ENCODE peak calls at places on chromosomes 11 and 22, in six cellular contexts. One of them, this sample, is unnamed.

GRCh38 chr22:37329239-37330140 is 47.2 kb downstream of the CYTH4 start:
- DNase-seq in fibroblast of lung: peak; percentile 50
- DNase-seq in Karpas-422: no peak
- DNase-seq in IMR-90: peak; percentile 31
- DNase-seq in mesenchymal stem cell: peak; percentile 36
- DNase-seq in colonic mucosa: no peak
- DNase-seq in this sample: peak; percentile 75

GRCh38 chr22:38567531-38568245 is 2.3 kb downstream of the DMC1 start:
- DNase-seq in fibroblast of lung: no peak
- DNase-seq in Karpas-422: no peak
- DNase-seq in IMR-90: no peak
- DNase-seq in mesenchymal stem cell: no peak
- DNase-seq in colonic mucosa: no peak
- DNase-seq in this sample: no peak

GRCh38 chr11:35751664-35752061 is 89.1 kb downstream of the TRIM44 start:
- DNase-seq in fibroblast of lung: no peak
- DNase-seq in Karpas-422: peak; percentile 5
- DNase-seq in IMR-90: no peak
- DNase-seq in mesenchymal stem cell: no peak
- DNase-seq in colonic mucosa: no peak
- DNase-seq in this sample: no peak

GRCh38 chr22:31243339-31244043 is 31.4 kb downstream of the LIMK2 start:
- DNase-seq in fibroblast of lung: no peak
- DNase-seq in Karpas-422: no peak
- DNase-seq in IMR-90: no peak
- DNase-seq in mesenchymal stem cell: no peak
- DNase-seq in colonic mucosa: no peak
- DNase-seq in this sample: peak; percentile 43

GRCh38 chr11:32838505-32839274 is 9.0 kb downstream of the PRRG4 start:
- DNase-seq in fibroblast of lung: no peak
- DNase-seq in Karpas-422: no peak
- DNase-seq in IMR-90: no peak
- DNase-seq in mesenchymal stem cell: no peak
- DNase-seq in colonic mucosa: peak; percentile 63
- DNase-seq in this sample: peak; percentile 81

GRCh38 chr22:49276567-49276966 is 551.1 kb downstream of the BRD1 start:
- DNase-seq in fibroblast of lung: no peak
- DNase-seq in Karpas-422: no peak
- DNase-seq in IMR-90: no peak
- DNase-seq in mesenchymal stem cell: no peak
- DNase-seq in colonic mucosa: no peak
- DNase-seq in this sample: no peak

GRCh38 chr22:27919943-27920755 is 1.1 kb upstream of the PITPNB start:
- DNase-seq in fibroblast of lung: peak; percentile 83
- DNase-seq in Karpas-422: no peak
- DNase-seq in IMR-90: peak; percentile 72
- DNase-seq in mesenchymal stem cell: peak; percentile 85
- DNase-seq in colonic mucosa: peak; percentile 36
- DNase-seq in this sample: peak; percentile 9

GRCh38 chr11:122698390-122698789 is 42.9 kb downstream of the UBASH3B start:
- DNase-seq in fibroblast of lung: no peak
- DNase-seq in Karpas-422: peak; percentile 52
- DNase-seq in IMR-90: no peak
- DNase-seq in mesenchymal stem cell: no peak
- DNase-seq in colonic mucosa: no peak
- DNase-seq in this sample: no peak

GRCh38 chr22:23236440-23237139 is 56.3 kb downstream of the BCR start:
- DNase-seq in fibroblast of lung: no peak
- DNase-seq in Karpas-422: no peak
- DNase-seq in IMR-90: no peak
- DNase-seq in mesenchymal stem cell: no peak
- DNase-seq in colonic mucosa: no peak
- DNase-seq in this sample: no peak

GRCh38 chr22:24523873-24524272 is 28.7 kb downstream of the UPB1 start:
- DNase-seq in fibroblast of lung: no peak
- DNase-seq in Karpas-422: no peak
- DNase-seq in IMR-90: peak; percentile 59
- DNase-seq in mesenchymal stem cell: peak; percentile 64
- DNase-seq in colonic mucosa: no peak
- DNase-seq in this sample: no peak

GRCh38 chr11:46675288-46675851 is 25.0 kb downstream of the ARHGAP1 start:
- DNase-seq in fibroblast of lung: peak; percentile 78
- DNase-seq in Karpas-422: no peak
- DNase-seq in IMR-90: peak; percentile 72
- DNase-seq in mesenchymal stem cell: peak; percentile 61
- DNase-seq in colonic mucosa: peak; percentile 73
- DNase-seq in this sample: peak; percentile 72

GRCh38 chr11:89437317-89437716 is 53.9 kb downstream of the NOX4 start:
- DNase-seq in fibroblast of lung: no peak
- DNase-seq in Karpas-422: no peak
- DNase-seq in IMR-90: no peak
- DNase-seq in mesenchymal stem cell: no peak
- DNase-seq in colonic mucosa: no peak
- DNase-seq in this sample: no peak

GRCh38 chr11:41665633-41666032 is 206.2 kb upstream of the LRRC4C start:
- DNase-seq in fibroblast of lung: no peak
- DNase-seq in Karpas-422: no peak
- DNase-seq in IMR-90: no peak
- DNase-seq in mesenchymal stem cell: no peak
- DNase-seq in colonic mucosa: no peak
- DNase-seq in this sample: no peak

GRCh38 chr11:86955674-86956522 is 703 bp upstream of the FZD4 start:
- DNase-seq in fibroblast of lung: peak; percentile 66
- DNase-seq in Karpas-422: peak; percentile 93
- DNase-seq in IMR-90: peak; percentile 61
- DNase-seq in mesenchymal stem cell: peak; percentile 89
- DNase-seq in colonic mucosa: peak; percentile 79
- DNase-seq in this sample: peak; percentile 83

GRCh38 chr11:29319231-29319630 is 697.6 kb downstream of the KCNA4 start:
- DNase-seq in fibroblast of lung: no peak
- DNase-seq in Karpas-422: no peak
- DNase-seq in IMR-90: peak; percentile 62
- DNase-seq in mesenchymal stem cell: no peak
- DNase-seq in colonic mucosa: no peak
- DNase-seq in this sample: no peak

GRCh38 chr22:46612904-46613605 is 7.1 kb upstream of the GRAMD4 start:
- DNase-seq in fibroblast of lung: peak; percentile 23
- DNase-seq in Karpas-422: no peak
- DNase-seq in IMR-90: no peak
- DNase-seq in mesenchymal stem cell: peak; percentile 29
- DNase-seq in colonic mucosa: peak; percentile 69
- DNase-seq in this sample: no peak

GRCh38 chr22:23383491-23384450 is 196.3 kb downstream of the IGLL1 start:
- DNase-seq in fibroblast of lung: no peak
- DNase-seq in Karpas-422: no peak
- DNase-seq in IMR-90: no peak
- DNase-seq in mesenchymal stem cell: no peak
- DNase-seq in colonic mucosa: no peak
- DNase-seq in this sample: no peak

GRCh38 chr11:112899235-112899634 is 62.0 kb upstream of the NCAM1 start:
- DNase-seq in fibroblast of lung: no peak
- DNase-seq in Karpas-422: no peak
- DNase-seq in IMR-90: no peak
- DNase-seq in mesenchymal stem cell: no peak
- DNase-seq in colonic mucosa: no peak
- DNase-seq in this sample: no peak

GRCh38 chr22:36924151-36924698 is 10.8 kb downstream of the CSF2RB start:
- DNase-seq in fibroblast of lung: no peak
- DNase-seq in Karpas-422: no peak
- DNase-seq in IMR-90: no peak
- DNase-seq in mesenchymal stem cell: no peak
- DNase-seq in colonic mucosa: no peak
- DNase-seq in this sample: no peak

GRCh38 chr11:103792981-103793468 is 243.4 kb upstream of the DDI1 start:
- DNase-seq in fibroblast of lung: peak; percentile 69
- DNase-seq in Karpas-422: no peak
- DNase-seq in IMR-90: peak; percentile 65
- DNase-seq in mesenchymal stem cell: peak; percentile 49
- DNase-seq in colonic mucosa: no peak
- DNase-seq in this sample: no peak

GRCh38 chr22:42270512-42271190 is at the start of gene TCF20:
- DNase-seq in fibroblast of lung: peak; percentile 63
- DNase-seq in Karpas-422: peak; percentile 93
- DNase-seq in IMR-90: peak; percentile 62
- DNase-seq in mesenchymal stem cell: peak; percentile 83
- DNase-seq in colonic mucosa: peak; percentile 81
- DNase-seq in this sample: peak; percentile 64

GRCh38 chr11:73956876-73957653 is 6.2 kb downstream of the DNAJB13 start:
- DNase-seq in fibroblast of lung: no peak
- DNase-seq in Karpas-422: no peak
- DNase-seq in IMR-90: no peak
- DNase-seq in mesenchymal stem cell: no peak
- DNase-seq in colonic mucosa: no peak
- DNase-seq in this sample: no peak

GRCh38 chr11:909406-909805 is 1.2 kb downstream of the CHID1 start:
- DNase-seq in fibroblast of lung: no peak
- DNase-seq in Karpas-422: no peak
- DNase-seq in IMR-90: no peak
- DNase-seq in mesenchymal stem cell: no peak
- DNase-seq in colonic mucosa: no peak
- DNase-seq in this sample: no peak
- H3K4me3 ChIP-seq in fibroblast of lung: peak overlapping the region; percentile 65
- H3K4me3 ChIP-seq in Karpas-422: peak overlapping the region; percentile 100
- H3K4me3 ChIP-seq in IMR-90: no peak overlapping the region
- H3K4me3 ChIP-seq in mesenchymal stem cell: peak overlapping the region; percentile 87
- H3K4me3 ChIP-seq in colonic mucosa: no peak overlapping the region
- H3K4me3 ChIP-seq in this sample: peak overlapping the region; percentile 99

GRCh38 chr22:11613898-11614755 is 3913.9 kb upstream of the OR11H1 start:
- DNase-seq in fibroblast of lung: no peak
- DNase-seq in Karpas-422: no peak
- DNase-seq in IMR-90: no peak
- DNase-seq in mesenchymal stem cell: no peak
- DNase-seq in colonic mucosa: no peak
- DNase-seq in this sample: no peak
- H3K9me3 ChIP-seq in fibroblast of lung: no peaks in the 10 kb centered on the region
- H3K9me3 ChIP-seq in Karpas-422: peaks cover 52% of the 10 kb centered on the region
- H3K9me3 ChIP-seq in IMR-90: peaks cover 36% of the 10 kb centered on the region
- H3K9me3 ChIP-seq in mesenchymal stem cell: peaks cover 10% of the 10 kb centered on the region
- H3K9me3 ChIP-seq in colonic mucosa: peaks cover 10% of the 10 kb centered on the region
- H3K9me3 ChIP-seq in this sample: no peaks in the 10 kb centered on the region

GRCh38 chr11:65573391-65574146 is 1.2 kb downstream of the FAM89B start:
- DNase-seq in fibroblast of lung: no peak
- DNase-seq in Karpas-422: peak; percentile 68
- DNase-seq in IMR-90: no peak
- DNase-seq in mesenchymal stem cell: no peak
- DNase-seq in colonic mucosa: peak; percentile 57
- DNase-seq in this sample: peak; percentile 44

GRCh38 chr11:65574963-65575567 is 788 bp upstream of the EHBP1L1 start:
- DNase-seq in fibroblast of lung: peak; percentile 24
- DNase-seq in Karpas-422: no peak
- DNase-seq in IMR-90: no peak
- DNase-seq in mesenchymal stem cell: peak; percentile 70
- DNase-seq in colonic mucosa: peak; percentile 73
- DNase-seq in this sample: peak; percentile 44

GRCh38 chr11:65572356-65573043 is at the start of gene FAM89B:
- DNase-seq in fibroblast of lung: peak; percentile 84
- DNase-seq in Karpas-422: peak; percentile 95
- DNase-seq in IMR-90: peak; percentile 77
- DNase-seq in mesenchymal stem cell: peak; percentile 88
- DNase-seq in colonic mucosa: peak; percentile 97
- DNase-seq in this sample: peak; percentile 92

GRCh38 chr11:65575568-65576231 is at the start of gene EHBP1L1:
- DNase-seq in fibroblast of lung: peak; percentile 38
- DNase-seq in Karpas-422: peak; percentile 90
- DNase-seq in IMR-90: peak; percentile 28
- DNase-seq in mesenchymal stem cell: peak; percentile 71
- DNase-seq in colonic mucosa: peak; percentile 76
- DNase-seq in this sample: peak; percentile 70

GRCh38 chr11:65574147-65574962 is 1.5 kb upstream of the EHBP1L1 start:
- DNase-seq in fibroblast of lung: peak; percentile 95
- DNase-seq in Karpas-422: peak; percentile 93
- DNase-seq in IMR-90: peak; percentile 95
- DNase-seq in mesenchymal stem cell: peak; percentile 98
- DNase-seq in colonic mucosa: peak; percentile 87
- DNase-seq in this sample: peak; percentile 98
- H3K9ac ChIP-seq in fibroblast of lung: peak overlapping the region; percentile 21
- H3K9ac ChIP-seq in Karpas-422: peak overlapping the region; percentile 91
- H3K9ac ChIP-seq in IMR-90: peak overlapping the region; percentile 60
- H3K9ac ChIP-seq in mesenchymal stem cell: peak overlapping the region; percentile 96
- H3K9ac ChIP-seq in colonic mucosa: peak overlapping the region; percentile 68
- H3K9ac ChIP-seq in this sample: peak overlapping the region; percentile 20

GRCh38 chr11:93194673-93195291 is 3.0 kb downstream of the SLC36A4 start:
- DNase-seq in fibroblast of lung: no peak
- DNase-seq in Karpas-422: peak; percentile 53
- DNase-seq in IMR-90: no peak
- DNase-seq in mesenchymal stem cell: no peak
- DNase-seq in colonic mucosa: no peak
- DNase-seq in this sample: no peak

GRCh38 chr11:93198221-93198650 is 445 bp upstream of the SLC36A4 start:
- DNase-seq in fibroblast of lung: peak; percentile 55
- DNase-seq in Karpas-422: no peak
- DNase-seq in IMR-90: peak; percentile 44
- DNase-seq in mesenchymal stem cell: peak; percentile 49
- DNase-seq in colonic mucosa: no peak
- DNase-seq in this sample: peak; percentile 55

GRCh38 chr11:93197383-93198220 is at the start of gene SLC36A4:
- DNase-seq in fibroblast of lung: peak; percentile 97
- DNase-seq in Karpas-422: peak; percentile 100
- DNase-seq in IMR-90: peak; percentile 97
- DNase-seq in mesenchymal stem cell: peak; percentile 98
- DNase-seq in colonic mucosa: peak; percentile 93
- DNase-seq in this sample: peak; percentile 95

GRCh38 chr11:93199616-93200015 is 1.8 kb upstream of the SLC36A4 start:
- DNase-seq in fibroblast of lung: no peak
- DNase-seq in Karpas-422: no peak
- DNase-seq in IMR-90: no peak
- DNase-seq in mesenchymal stem cell: no peak
- DNase-seq in colonic mucosa: no peak
- DNase-seq in this sample: no peak

DNA sequence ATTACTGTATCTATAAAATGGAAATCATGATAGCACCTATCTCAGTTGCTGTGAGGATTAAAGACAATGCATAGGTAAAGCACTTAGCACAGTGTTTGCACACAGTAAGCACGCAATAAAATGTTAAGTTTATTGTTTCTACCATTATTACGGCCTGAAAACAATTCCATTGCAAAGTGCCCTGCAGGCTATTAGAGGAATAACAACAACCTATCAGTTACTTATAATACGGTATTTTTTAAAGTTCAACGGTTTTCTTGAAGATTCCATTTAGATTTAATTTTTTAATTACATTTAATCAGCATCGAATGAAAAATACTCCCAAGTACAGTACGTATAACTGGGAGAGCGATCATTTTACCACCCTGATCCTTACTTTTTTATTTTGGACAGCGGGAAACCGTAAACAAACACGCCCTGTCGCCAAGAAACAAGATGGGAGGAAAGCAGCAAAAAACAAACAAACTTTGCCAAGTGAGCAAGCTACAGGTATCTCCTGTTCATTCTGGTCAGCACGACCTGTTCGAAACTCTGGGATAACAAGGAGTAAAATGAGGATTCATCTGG is 892 bp downstream of the SLC36A4 start:
- DNase-seq in fibroblast of lung: no peak
- DNase-seq in Karpas-422: no peak
- DNase-seq in IMR-90: peak; percentile 22
- DNase-seq in mesenchymal stem cell: no peak
- DNase-seq in colonic mucosa: no peak
- DNase-seq in this sample: peak; percentile 30
- H3K4me3 ChIP-seq in fibroblast of lung: peak overlapping the region; percentile 92
- H3K4me3 ChIP-seq in Karpas-422: peak overlapping the region; percentile 80
- H3K4me3 ChIP-seq in IMR-90: peak overlapping the region; percentile 87
- H3K4me3 ChIP-seq in mesenchymal stem cell: peak overlapping the region; percentile 85
- H3K4me3 ChIP-seq in colonic mucosa: peak overlapping the region; percentile 91
- H3K4me3 ChIP-seq in this sample: peak overlapping the region; percentile 75